ENCODE peak calls at places on chromosome 10, in ten cellular contexts. B, R, L, D, S, X, V, C, I and P are unnamed samples.

GRCh38 chr10:3542185-3542611 is 242.8 kb downstream of the KLF6 start:
- DNase-seq in B (no peak), R (peak), L (no peak), D (no peak), S (no peak), X (peak), V (peak), C (no peak), I (no peak), P (no peak)

GRCh38 chr10:91296471-91296870 is 76.0 kb downstream of the PCGF5 start:
- DNase-seq in B (peak), R (no peak), L (peak), D (no peak), S (no peak), X (peak), V (peak), C (no peak), I (no peak), P (no peak)

GRCh38 chr10:96697026-96697425 is 23.3 kb downstream of the PIK3AP1 start:
- DNase-seq in B (no peak), R (no peak), L (no peak), D (no peak), S (no peak), X (no peak), V (no peak), C (no peak), I (no peak), P (no peak)

GRCh38 chr10:90592903-90593302 is 264.9 kb downstream of the HTR7 start:
- DNase-seq in B (peak), R (no peak), L (peak), D (no peak), S (peak), X (no peak), V (peak), C (peak), I (peak), P (no peak)

GRCh38 chr10:93160829-93161228 is 87.1 kb downstream of the CYP26A1 start:
- DNase-seq in B (no peak), R (no peak), L (no peak), D (no peak), S (peak), X (peak), V (peak), C (peak), I (no peak), P (peak)

GRCh38 chr10:120131183-120131582 is 238.7 kb downstream of the SEC23IP start:
- DNase-seq in B (peak), R (no peak), L (no peak), D (no peak), S (no peak), X (no peak), V (peak), C (no peak), I (no peak), P (no peak)

GRCh38 chr10:99365761-99366160 is 36.6 kb downstream of the CNNM1 start:
- DNase-seq in B (no peak), R (no peak), L (no peak), D (no peak), S (no peak), X (peak), V (no peak), C (no peak), I (no peak), P (no peak)

GRCh38 chr10:81838950-81839349 is 36.0 kb upstream of the NRG3 start:
- DNase-seq in B (peak), R (no peak), L (peak), D (no peak), S (no peak), X (no peak), V (no peak), C (no peak), I (peak), P (no peak)

GRCh38 chr10:99993994-99994689 is 15.6 kb downstream of the DNMBP start:
- DNase-seq in B (peak), R (no peak), L (no peak), D (peak), S (no peak), X (peak), V (peak), C (no peak), I (no peak), P (peak)

GRCh38 chr10:71307469-71308085 is 11.5 kb upstream of the SLC29A3 start:
- DNase-seq in B (no peak), R (no peak), L (no peak), D (no peak), S (no peak), X (no peak), V (no peak), C (no peak), I (no peak), P (no peak)

GRCh38 chr10:80571352-80571751 is 33.6 kb downstream of the SH2D4B start:
- DNase-seq in B (no peak), R (no peak), L (no peak), D (no peak), S (no peak), X (no peak), V (no peak), C (no peak), I (no peak), P (no peak)

GRCh38 chr10:76899490-76899889 is 738.1 kb downstream of the KCNMA1 start:
- DNase-seq in B (no peak), R (no peak), L (no peak), D (no peak), S (no peak), X (peak), V (peak), C (no peak), I (no peak), P (no peak)

GRCh38 chr10:76558996-76559888 is 1078.4 kb downstream of the KCNMA1 start:
- DNase-seq in B (no peak), R (no peak), L (no peak), D (no peak), S (no peak), X (peak), V (peak), C (no peak), I (no peak), P (no peak)

GRCh38 chr10:131202964-131203363 is 108.6 kb downstream of the TCERG1L start:
- DNase-seq in B (no peak), R (no peak), L (no peak), D (no peak), S (no peak), X (no peak), V (no peak), C (no peak), I (no peak), P (no peak)

GRCh38 chr10:58409956-58410610 is 24.9 kb downstream of the TFAM start:
- DNase-seq in B (no peak), R (no peak), L (no peak), D (no peak), S (no peak), X (no peak), V (no peak), C (no peak), I (no peak), P (no peak)

GRCh38 chr10:85900060-85900459 is 466.5 kb downstream of the GRID1 start:
- DNase-seq in B (no peak), R (no peak), L (no peak), D (no peak), S (no peak), X (no peak), V (no peak), C (no peak), I (no peak), P (no peak)

GRCh38 chr10:121449457-121450045 is 148.7 kb downstream of the FGFR2 start:
- DNase-seq in B (no peak), R (no peak), L (no peak), D (no peak), S (no peak), X (no peak), V (no peak), C (no peak), I (no peak), P (no peak)

GRCh38 chr10:75401569-75402485 is at the start of gene ZNF503:
- DNase-seq in B (peak), R (peak), L (peak), D (no peak), S (peak), X (peak), V (peak), C (peak), I (peak), P (peak)
- TF ChIP-seq CTCF in B (no peak), R (peak), L (peak), D (no peak), S (peak), X (peak), V (peak), C (peak), I (no peak), P (peak)

GRCh38 chr10:30241422-30242110 is 107.5 kb downstream of the MTPAP start:
- DNase-seq in B (no peak), R (no peak), L (no peak), D (no peak), S (no peak), X (no peak), V (no peak), C (no peak), I (no peak), P (no peak)
- TF ChIP-seq CTCF in B (no peak), R (no peak), L (no peak), D (no peak), S (no peak), X (no peak), V (no peak), C (no peak), I (no peak), P (peak)

DNA sequence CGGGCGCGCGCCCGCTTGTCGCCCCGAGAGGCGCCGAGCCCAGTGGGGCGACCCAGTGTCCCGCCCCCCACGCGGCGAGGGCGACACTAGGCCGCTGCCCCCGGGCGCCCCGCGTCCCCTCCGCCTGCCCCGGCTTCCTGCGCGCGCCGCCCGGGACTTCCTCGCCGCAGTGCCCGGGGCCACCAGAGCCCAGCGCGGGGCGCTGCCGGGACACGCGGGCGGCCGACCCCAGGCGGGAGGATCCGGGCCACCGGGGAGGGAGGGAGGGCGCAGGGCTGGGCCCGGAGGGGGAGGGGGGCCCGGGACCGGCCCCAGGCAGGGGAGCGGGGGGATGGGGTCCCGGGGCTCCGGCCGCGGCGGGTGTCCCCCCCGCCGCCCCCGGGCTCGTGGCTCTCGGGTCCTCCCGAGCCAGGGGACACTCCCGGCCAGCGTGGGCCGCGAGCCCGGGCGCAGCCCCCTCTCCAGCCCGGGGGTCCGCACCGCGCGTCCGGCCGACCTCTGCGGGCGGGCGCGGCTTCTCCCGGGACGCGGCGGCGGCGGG is 435 bp upstream of the PWWP2B start:
- DNase-seq in B (peak), R (peak), L (peak), D (peak), S (peak), X (peak), V (peak), C (peak), I (peak), P (no peak)
- TF ChIP-seq CTCF in B (peak), R (no peak), L (peak), D (peak), S (no peak), X (no peak), V (no peak), C (peak), I (peak), P (peak)

DNA sequence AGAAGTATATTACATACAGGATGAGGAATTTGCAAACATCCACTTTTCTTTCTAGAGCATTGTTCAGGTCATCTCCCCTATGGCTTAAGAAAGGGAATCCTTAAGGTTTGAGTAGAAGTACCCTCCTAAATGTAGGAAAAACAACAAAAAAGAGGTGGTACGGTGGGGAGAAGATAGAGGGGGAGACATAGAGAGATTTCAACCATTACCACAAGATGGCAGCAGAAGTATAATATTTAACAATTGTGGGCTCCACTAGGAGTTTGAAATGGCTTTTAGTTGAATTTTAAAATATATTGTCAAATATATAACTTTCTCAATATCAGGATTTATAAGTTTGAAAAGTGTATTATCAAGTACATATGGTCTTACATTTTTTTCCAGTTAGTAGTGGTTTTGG is 72.7 kb upstream of the PRKG1 start:
- DNase-seq in B (peak), R (no peak), L (peak), D (no peak), S (no peak), X (peak), V (peak), C (no peak), I (no peak), P (no peak)
- TF ChIP-seq CTCF in B (peak), R (peak), L (peak), D (peak), S (peak), X (peak), V (peak), C (peak), I (no peak), P (peak)

DNA sequence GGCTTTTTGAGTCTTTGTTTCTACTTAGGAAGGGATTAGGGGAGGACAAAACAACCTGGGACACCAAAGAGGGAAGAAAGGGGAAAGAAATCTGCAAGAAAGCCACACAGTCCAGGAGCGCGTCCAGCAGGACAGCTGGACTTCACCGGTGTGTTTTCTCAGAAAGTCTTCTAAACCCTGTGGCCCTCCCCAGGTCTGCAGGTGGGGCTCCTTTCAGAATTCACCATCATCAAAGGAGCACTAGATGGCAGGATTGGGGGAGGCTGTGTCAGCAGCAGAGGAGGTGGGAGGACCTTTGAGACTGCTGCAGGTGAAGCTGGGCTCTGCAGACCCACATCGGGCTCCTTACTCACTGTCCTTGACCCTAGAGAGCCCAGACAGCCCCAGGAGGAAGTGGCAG is 13.9 kb upstream of the DRGX start:
- DNase-seq in B (no peak), R (no peak), L (no peak), D (no peak), S (peak), X (no peak), V (no peak), C (no peak), I (no peak), P (no peak)
- TF ChIP-seq CTCF in B (peak), R (no peak), L (no peak), D (no peak), S (no peak), X (no peak), V (no peak), C (no peak), I (no peak), P (no peak)

DNA sequence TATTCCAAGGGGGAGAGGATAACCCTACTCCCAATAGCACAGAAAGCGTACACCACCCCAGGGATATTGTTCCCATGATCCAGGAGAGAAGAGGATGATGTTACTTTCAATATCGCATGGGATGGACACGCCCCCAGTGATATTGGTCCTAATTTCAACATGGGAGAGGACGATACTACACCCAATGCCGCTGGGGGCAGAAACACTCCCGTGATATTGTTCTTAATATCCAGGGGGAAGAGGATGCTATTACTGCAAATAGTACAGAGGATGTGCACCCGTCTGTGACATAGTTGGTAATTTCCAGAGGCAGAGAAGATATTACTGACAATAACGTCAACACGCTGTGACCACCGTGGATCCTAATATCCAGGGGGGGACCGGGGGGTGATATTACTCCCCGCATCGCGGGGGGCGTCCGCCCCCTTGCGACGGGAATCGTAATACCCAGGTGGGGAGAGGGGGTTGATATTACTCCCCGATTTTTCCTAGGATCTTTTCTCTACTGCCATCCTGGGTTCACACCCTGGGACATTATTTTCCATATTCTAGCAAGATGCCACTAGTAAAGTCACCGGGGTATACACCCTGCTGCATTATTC is 16.6 kb downstream of the MEIG1 start:
- DNase-seq in B (peak), R (no peak), L (peak), D (no peak), S (no peak), X (no peak), V (no peak), C (no peak), I (no peak), P (no peak)
- TF ChIP-seq CTCF in B (peak), R (no peak), L (peak), D (no peak), S (peak), X (peak), V (no peak), C (peak), I (no peak), P (no peak)

GRCh38 chr10:17250736-17251135 is 22.7 kb downstream of the VIM start:
- DNase-seq in B (no peak), R (no peak), L (no peak), D (no peak), S (no peak), X (no peak), V (no peak), C (no peak), I (no peak), P (no peak)

GRCh38 chr10:17244712-17245365 is 16.8 kb downstream of the VIM start:
- DNase-seq in B (no peak), R (no peak), L (no peak), D (no peak), S (no peak), X (peak), V (peak), C (no peak), I (no peak), P (no peak)

GRCh38 chr10:17248964-17249363 is 20.9 kb downstream of the VIM start:
- DNase-seq in B (no peak), R (no peak), L (no peak), D (no peak), S (no peak), X (no peak), V (no peak), C (no peak), I (no peak), P (no peak)

GRCh38 chr10:17247210-17247609 is 19.2 kb downstream of the VIM start:
- DNase-seq in B (no peak), R (no peak), L (no peak), D (no peak), S (no peak), X (no peak), V (no peak), C (no peak), I (no peak), P (no peak)

DNA sequence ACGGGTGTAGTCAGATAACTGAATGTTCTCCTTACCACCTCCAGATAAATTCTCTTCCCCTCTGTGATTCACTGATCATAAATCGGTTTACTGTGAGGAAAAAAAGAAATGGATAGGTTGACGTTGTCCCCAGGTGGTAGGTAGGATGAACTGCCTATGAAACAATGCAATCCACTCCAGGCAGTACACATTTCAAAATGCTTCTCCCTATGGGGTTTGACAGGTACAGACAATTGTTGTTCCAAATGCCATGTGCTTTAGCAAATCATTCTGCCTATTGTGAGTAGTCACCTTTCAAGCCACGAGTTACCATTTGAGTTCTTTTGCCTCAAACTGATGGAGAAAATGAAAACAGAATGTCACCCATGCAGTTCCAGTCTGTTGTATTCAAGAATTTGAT is 21.8 kb downstream of the VIM start:
- DNase-seq in B (peak), R (no peak), L (peak), D (no peak), S (no peak), X (peak), V (peak), C (no peak), I (no peak), P (no peak)
- TF ChIP-seq CTCF in B (peak), R (no peak), L (peak), D (peak), S (peak), X (peak), V (no peak), C (peak), I (peak), P (no peak)

DNA sequence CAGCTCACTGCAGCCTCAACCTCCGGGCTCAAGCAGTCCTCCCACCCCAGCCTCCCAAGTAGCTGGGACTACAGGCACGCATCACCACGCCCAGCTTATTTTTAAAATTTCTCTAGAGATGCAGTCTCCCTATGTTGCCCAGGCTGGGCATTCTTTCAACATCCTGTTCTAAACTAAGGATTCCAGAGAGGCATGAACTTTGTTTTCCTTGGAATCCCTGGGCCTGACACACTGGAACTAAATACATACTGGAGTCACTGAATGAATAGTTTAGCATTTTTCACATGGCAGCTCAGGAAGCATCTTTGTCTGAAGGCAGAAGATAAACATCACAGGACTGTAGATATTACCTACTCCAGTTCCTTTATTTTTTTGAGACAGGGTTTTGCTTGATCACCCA is 108.7 kb downstream of the ITIH5 start:
- DNase-seq in B (no peak), R (no peak), L (no peak), D (no peak), S (no peak), X (peak), V (no peak), C (no peak), I (no peak), P (no peak)
- TF ChIP-seq CTCF in B (no peak), R (no peak), L (no peak), D (no peak), S (no peak), X (no peak), V (no peak), C (no peak), I (no peak), P (no peak)